ENCODE peak calls at places on chromosomes 13 and 19, in six cellular contexts. H is brain microvascular endothelial cell; J is CD4-positive, alpha-beta T cell; Q is CD4-positive, alpha-beta memory T cell; D is BE2C; B is bronchial epithelial cell. I is an unnamed sample. For H3K27me3, the result is how much of the 10 kb centered on the place peaks cover.

GRCh38 chr13:99335603-99336002 is 28.4 kb upstream of the GPR183 start:
- DNase-seq in Q (no peak), D (no peak), H (no peak), J (no peak), B (no peak), I (peak)

GRCh38 chr13:32443111-32443510 is 15.2 kb upstream of the N4BP2L1 start:
- DNase-seq in B (peak), J (peak), D (peak), H (no peak), Q (peak), I (no peak)

GRCh38 chr19:16371540-16371986 is 46.9 kb downstream of the KLF2 start:
- DNase-seq in H (no peak), Q (peak), J (peak), D (no peak), B (no peak), I (no peak)

GRCh38 chr19:9040131-9040530 is 29.9 kb upstream of the MUC16 start:
- DNase-seq in Q (no peak), B (no peak), H (no peak), J (no peak), D (no peak), I (no peak)

GRCh38 chr13:40662866-40663265 is 3.6 kb downstream of the FOXO1 start:
- DNase-seq in J (no peak), Q (no peak), D (no peak), H (no peak), B (no peak), I (no peak)

GRCh38 chr13:40137400-40137799 is 481.9 kb downstream of the COG6 start:
- DNase-seq in B (no peak), J (no peak), D (no peak), H (no peak), Q (no peak), I (no peak)

GRCh38 chr19:2729943-2730818 is 9.0 kb upstream of the DIRAS1 start:
- DNase-seq in H (no peak), D (no peak), Q (no peak), J (no peak), B (no peak), I (no peak)

GRCh38 chr13:36420437-36420891 is 11.8 kb upstream of the CCNA1 start:
- DNase-seq in Q (peak), D (peak), J (peak), B (peak), H (peak), I (peak)

GRCh38 chr13:94312511-94313191 is 166.8 kb downstream of the DCT start:
- DNase-seq in J (no peak), D (no peak), Q (peak), B (peak), H (no peak), I (no peak)

GRCh38 chr19:35357867-35358573 is at the start of gene FFAR3:
- DNase-seq in Q (peak), J (no peak), H (no peak), D (peak), B (peak), I (no peak)

GRCh38 chr19:32581704-32582164 is 744 bp downstream of the PDCD5 start:
- DNase-seq in H (peak), D (peak), B (peak), J (no peak), Q (no peak), I (peak)

GRCh38 chr19:33205110-33205509 is 11.0 kb downstream of the LRP3 start:
- DNase-seq in B (no peak), Q (no peak), J (no peak), D (no peak), H (no peak), I (no peak)

GRCh38 chr19:29953352-29954247 is 11.6 kb downstream of the URI1 start:
- DNase-seq in J (no peak), B (no peak), Q (no peak), H (no peak), D (no peak), I (no peak)

GRCh38 chr19:17777840-17778620 is 16.9 kb upstream of the B3GNT3 start:
- DNase-seq in H (peak), Q (no peak), J (no peak), B (peak), D (peak), I (peak)

GRCh38 chr13:46831588-46832194 is 34.7 kb upstream of the ESD start:
- DNase-seq in H (peak), D (peak), J (no peak), B (peak), Q (peak), I (no peak)

GRCh38 chr13:47680752-47681151 is 320.3 kb downstream of the SUCLA2 start:
- DNase-seq in B (peak), H (no peak), D (no peak), Q (no peak), J (no peak), I (no peak)

GRCh38 chr13:74062933-74063332 is 71.3 kb downstream of the KLF12 start:
- DNase-seq in B (no peak), H (peak), D (no peak), J (no peak), Q (no peak), I (no peak)

GRCh38 chr13:45564108-45564507 is 51.4 kb downstream of the ERICH6B start:
- DNase-seq in H (peak), B (peak), D (no peak), J (no peak), Q (no peak), I (no peak)

GRCh38 chr19:36115453-36116343 is at the start of gene TBCB:
- DNase-seq in D (no peak), J (peak), Q (no peak), H (peak), B (no peak), I (no peak)

GRCh38 chr13:44393391-44393790 is 19.8 kb downstream of the SERP2 start:
- DNase-seq in B (no peak), H (no peak), Q (no peak), D (no peak), J (no peak), I (no peak)

GRCh38 chr13:51849145-51850101 is 4.4 kb upstream of the TMEM272 start:
- DNase-seq in D (peak), J (no peak), B (no peak), H (peak), Q (peak), I (peak)

GRCh38 chr19:19453129-19453461 is 47.6 kb downstream of the GATAD2A start:
- DNase-seq in B (no peak), H (no peak), Q (no peak), D (no peak), J (no peak), I (no peak)

GRCh38 chr19:7861619-7862412 is 12.4 kb downstream of the PRR36 start:
- DNase-seq in D (peak), J (no peak), B (no peak), H (no peak), Q (no peak), I (no peak)

GRCh38 chr13:59684105-59684504 is 479.6 kb downstream of the DIAPH3 start:
- DNase-seq in D (no peak), H (no peak), J (no peak), Q (no peak), B (no peak), I (no peak)

GRCh38 chr19:57025491-57025890 is 94.3 kb upstream of the USP29 start:
- DNase-seq in Q (no peak), B (no peak), D (no peak), J (no peak), H (no peak), I (no peak)

GRCh38 chr19:34350161-34350561 is 14.8 kb upstream of the GPI start:
- DNase-seq in J (peak), D (no peak), Q (peak), H (no peak), B (no peak), I (no peak)

GRCh38 chr19:11264452-11265176 is 2.3 kb upstream of the DOCK6 start:
- DNase-seq in B (peak), H (no peak), Q (no peak), D (no peak), J (no peak), I (peak)

GRCh38 chr13:45412274-45413049 is 5.7 kb downstream of the SLC25A30 start:
- DNase-seq in B (peak), J (no peak), D (no peak), Q (no peak), H (no peak), I (no peak)

GRCh38 chr19:47475460-47475859 is 3.8 kb upstream of the SLC8A2 start:
- DNase-seq in B (no peak), J (no peak), H (no peak), Q (no peak), D (no peak), I (no peak)

GRCh38 chr13:101382086-101382485 is 34.2 kb downstream of the NALCN start:
- DNase-seq in D (no peak), J (no peak), Q (no peak), B (no peak), H (no peak), I (no peak)

GRCh38 chr19:41137056-41137455 is 22.8 kb downstream of the CYP2F1 start:
- DNase-seq in Q (no peak), D (no peak), J (no peak), H (no peak), B (no peak), I (no peak)

GRCh38 chr19:9953802-9954542 is 17.7 kb upstream of the OLFM2 start:
- DNase-seq in Q (no peak), H (no peak), B (no peak), J (no peak), D (no peak), I (no peak)

GRCh38 chr13:26749285-26749684 is 11.3 kb downstream of the GPR12 start:
- DNase-seq in H (no peak), D (no peak), Q (no peak), B (no peak), J (no peak), I (no peak)

GRCh38 chr13:29674532-29674931 is 79.0 kb upstream of the SLC7A1 start:
- DNase-seq in H (no peak), J (no peak), D (no peak), B (no peak), Q (no peak), I (no peak)

GRCh38 chr13:57633950-57634828 is 2.6 kb downstream of the PCDH17 start:
- DNase-seq in D (peak), Q (no peak), B (no peak), H (no peak), J (no peak), I (no peak)
- H3K27me3 ChIP-seq in D (under half), Q (under half), B (under half), H (under half), J (under half), I (under half)

DNA sequence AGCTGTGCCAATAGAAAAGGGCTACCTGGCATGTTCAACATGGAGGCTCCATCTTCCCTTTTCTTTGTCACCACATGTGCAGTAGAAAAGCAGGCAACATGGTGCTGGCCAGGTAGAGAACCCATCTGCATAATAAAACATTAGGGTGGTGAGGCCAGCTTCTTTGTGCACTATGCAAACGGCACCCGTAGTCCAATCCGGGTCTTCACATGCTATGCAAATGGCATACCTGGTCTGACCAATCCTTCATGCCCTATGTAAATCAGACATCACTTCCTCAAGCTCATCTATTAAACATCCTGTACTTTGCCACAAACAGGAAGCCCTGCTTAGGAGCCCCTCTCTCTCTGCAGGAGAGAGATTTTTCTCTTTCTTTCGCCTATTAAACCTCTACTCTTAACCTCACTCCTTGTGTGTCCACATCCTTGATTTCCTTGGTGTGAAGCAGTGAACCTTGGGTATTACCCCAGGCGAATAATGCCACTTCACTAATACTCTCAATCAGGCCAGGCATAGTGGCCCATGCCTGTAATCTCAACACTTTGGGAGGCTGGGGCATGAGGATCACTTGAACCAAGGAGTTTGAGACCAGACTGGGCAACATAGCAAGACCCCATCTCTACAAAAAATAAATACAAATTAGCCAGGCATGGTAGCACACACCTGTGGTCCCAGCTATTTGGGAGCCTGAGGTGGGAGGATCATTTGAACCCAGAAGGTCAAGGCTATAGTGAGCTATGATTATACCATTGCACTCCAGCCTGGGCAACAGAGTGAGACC is 111.3 kb upstream of the MRI1 start:
- DNase-seq in J (no peak), B (no peak), D (no peak), Q (peak), H (no peak), I (no peak)
- H3K27me3 ChIP-seq in J (under half), B (under half), D (under half), Q (under half), H (under half), I (under half)

GRCh38 chr13:87676254-87677042 is 5.3 kb downstream of the SLITRK5 start:
- DNase-seq in B (no peak), Q (no peak), D (no peak), J (no peak), H (no peak), I (no peak)
- H3K27me3 ChIP-seq in B (under half), Q (under half), D (under half), J (half or more), H (under half), I (under half)

GRCh38 chr13:112060899-112061366 is 6.0 kb upstream of the SOX1 start:
- DNase-seq in J (no peak), B (no peak), D (no peak), H (no peak), Q (no peak), I (no peak)
- H3K27me3 ChIP-seq in J (half or more), B (half or more), D (half or more), H (half or more), Q (under half), I (under half)

GRCh38 chr19:12841094-12841493 is 2.8 kb downstream of the MAST1 start:
- DNase-seq in H (no peak), J (no peak), D (peak), Q (no peak), B (no peak), I (peak)

GRCh38 chr19:12847159-12848139 is 9.1 kb downstream of the MAST1 start:
- DNase-seq in D (peak), Q (peak), B (peak), J (peak), H (peak), I (peak)

GRCh38 chr19:12843328-12843727 is 5.0 kb downstream of the MAST1 start:
- DNase-seq in B (no peak), H (no peak), Q (no peak), J (no peak), D (no peak), I (no peak)

GRCh38 chr19:12842511-12842910 is 4.2 kb downstream of the MAST1 start:
- DNase-seq in J (no peak), H (no peak), Q (no peak), D (no peak), B (no peak), I (no peak)

GRCh38 chr19:12843999-12844732 is 5.9 kb downstream of the MAST1 start:
- DNase-seq in D (no peak), Q (no peak), J (no peak), B (no peak), H (no peak), I (no peak)
- H3K27me3 ChIP-seq in D (under half), Q (under half), J (half or more), B (under half), H (under half), I (under half)

GRCh38 chr19:45972081-45972943 is 1.4 kb downstream of the NOVA2 start:
- DNase-seq in B (peak), H (no peak), D (no peak), J (no peak), Q (peak), I (no peak)
- H3K27me3 ChIP-seq in B (under half), H (under half), D (under half), J (half or more), Q (under half), I (under half)

GRCh38 chr13:24272452-24273161 is 36.8 kb upstream of the C1QTNF9 start:
- DNase-seq in Q (no peak), D (no peak), B (peak), J (no peak), H (no peak), I (peak)
- H3K27me3 ChIP-seq in Q (under half), D (under half), B (under half), J (under half), H (under half), I (under half)

I was measured in SJCRH30.